ENCODE peak calls at places on chromosomes 1 and 21, in five cellular contexts. One of them, this sample, is unnamed.

GRCh38 chr1:7808253-7808844 is 24.3 kb downstream of the PER3 start:
- DNase-seq in A549: no peak
- DNase-seq in HepG2: peak
- DNase-seq in IMR-90: peak
- DNase-seq in K562: peak
- DNase-seq in this sample: no peak

GRCh38 chr1:184083016-184083415 is 31.5 kb downstream of the TSEN15 start:
- DNase-seq in A549: no peak
- DNase-seq in HepG2: no peak
- DNase-seq in IMR-90: no peak
- DNase-seq in K562: no peak
- DNase-seq in this sample: no peak

GRCh38 chr1:65955071-65955470 is 162.4 kb downstream of the PDE4B start:
- DNase-seq in A549: no peak
- DNase-seq in HepG2: no peak
- DNase-seq in IMR-90: no peak
- DNase-seq in K562: no peak
- DNase-seq in this sample: no peak

GRCh38 chr1:111140680-111140967 is 601 bp downstream of the CEPT1 start:
- DNase-seq in A549: peak
- DNase-seq in HepG2: peak
- DNase-seq in IMR-90: peak
- DNase-seq in K562: peak
- DNase-seq in this sample: no peak

GRCh38 chr1:192401832-192402231 is 85.0 kb downstream of the RGS21 start:
- DNase-seq in A549: no peak
- DNase-seq in HepG2: no peak
- DNase-seq in IMR-90: peak
- DNase-seq in K562: no peak
- DNase-seq in this sample: no peak

GRCh38 chr1:47755368-47755990 is 241.7 kb downstream of the TRABD2B start:
- DNase-seq in A549: peak
- DNase-seq in HepG2: peak
- DNase-seq in IMR-90: no peak
- DNase-seq in K562: peak
- DNase-seq in this sample: peak

GRCh38 chr1:201602413-201603265 is 63.7 kb downstream of the NAV1 start:
- DNase-seq in A549: peak
- DNase-seq in HepG2: no peak
- DNase-seq in IMR-90: peak
- DNase-seq in K562: peak
- DNase-seq in this sample: no peak

GRCh38 chr1:150486966-150487762 is at the start of gene TARS2:
- DNase-seq in A549: peak
- DNase-seq in HepG2: peak
- DNase-seq in IMR-90: peak
- DNase-seq in K562: peak
- DNase-seq in this sample: peak

GRCh38 chr1:227899820-227900449 is 47.8 kb downstream of the WNT9A start:
- DNase-seq in A549: no peak
- DNase-seq in HepG2: no peak
- DNase-seq in IMR-90: no peak
- DNase-seq in K562: no peak
- DNase-seq in this sample: no peak

DNA sequence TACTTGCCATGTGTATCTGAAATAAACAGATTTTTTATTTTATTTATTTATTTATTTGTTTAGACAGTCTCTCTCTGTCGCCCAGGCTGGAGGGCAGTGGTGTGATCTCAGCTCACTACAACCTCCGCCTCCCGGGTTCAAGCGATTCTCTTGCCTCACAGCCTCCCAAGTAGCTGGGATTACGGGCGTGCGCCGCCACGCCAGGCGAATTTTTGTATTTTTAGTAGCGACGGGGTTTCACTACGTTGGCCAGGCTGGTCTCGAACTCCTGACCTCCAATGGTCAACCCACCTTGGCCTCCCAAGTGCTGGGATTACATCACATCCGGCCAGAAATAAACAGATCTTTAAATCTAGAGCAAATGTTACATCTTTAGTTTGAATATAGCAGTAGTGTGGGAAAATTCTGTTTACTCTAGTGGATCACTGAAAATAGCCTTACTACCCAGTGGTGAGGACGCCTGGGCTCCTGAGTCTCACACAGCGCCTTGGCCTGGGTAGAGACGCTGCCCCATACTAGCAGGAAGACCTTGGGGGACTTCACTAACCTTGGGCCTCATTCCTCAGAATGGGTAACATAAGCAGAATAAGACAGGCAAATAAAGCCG is 709 bp downstream of the GART start:
- DNase-seq in A549: no peak
- DNase-seq in HepG2: peak
- DNase-seq in IMR-90: peak
- DNase-seq in K562: peak
- DNase-seq in this sample: no peak
- TF ChIP-seq MAFK in A549: no peak
- TF ChIP-seq MAFK in HepG2: no peak
- TF ChIP-seq MAFK in IMR-90: no peak
- TF ChIP-seq MAFK in K562: no peak
- TF ChIP-seq MAFK in this sample: no peak

DNA sequence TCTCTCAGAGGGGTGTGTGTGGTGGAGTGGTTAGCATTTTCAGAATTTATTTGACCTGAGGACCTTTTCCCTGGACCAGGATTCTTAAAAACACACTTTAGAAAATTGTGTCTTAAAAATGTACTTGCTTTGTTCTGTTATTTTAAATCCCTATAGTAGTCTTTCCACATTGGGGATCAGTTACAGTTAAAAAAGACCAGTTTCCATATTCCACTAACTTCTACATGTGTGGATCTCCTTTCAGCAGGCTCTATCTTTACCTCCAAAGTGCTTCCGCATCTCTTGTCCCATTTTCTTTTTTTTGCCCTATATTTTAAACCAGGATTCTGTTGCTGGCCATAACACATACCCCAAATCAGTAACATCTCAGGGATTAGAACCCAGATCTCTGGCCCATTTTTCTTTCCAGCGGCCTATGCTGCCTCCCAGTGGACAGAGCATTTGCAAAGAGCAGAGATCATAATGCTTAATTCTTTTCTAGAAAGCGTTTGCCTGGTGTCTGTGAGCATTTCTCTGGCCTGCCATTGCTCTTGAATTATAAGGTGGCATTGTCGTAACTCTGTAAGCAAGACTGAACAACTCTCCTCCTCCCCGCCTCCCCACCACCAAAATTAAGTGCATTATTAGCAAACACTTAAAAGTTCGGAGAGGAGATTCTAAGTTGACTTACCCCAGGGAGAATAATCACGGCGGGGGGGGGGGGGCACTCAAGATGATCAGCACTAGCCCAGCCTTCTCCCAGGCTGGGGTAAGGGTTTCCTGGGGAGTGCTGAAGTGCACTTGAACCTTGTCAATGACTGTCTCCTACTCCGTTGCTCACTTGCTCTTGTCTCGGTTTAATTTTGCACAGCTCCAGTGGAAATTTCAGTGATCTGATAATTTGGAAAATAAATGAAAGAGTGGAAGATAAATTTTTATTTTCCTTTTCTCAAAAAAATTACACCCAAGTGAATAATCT is 58.9 kb downstream of the PBX1 start:
- DNase-seq in A549: no peak
- DNase-seq in HepG2: peak
- DNase-seq in IMR-90: peak
- DNase-seq in K562: peak
- DNase-seq in this sample: peak
- TF ChIP-seq MAFK in A549: no peak
- TF ChIP-seq MAFK in HepG2: no peak
- TF ChIP-seq MAFK in IMR-90: no peak
- TF ChIP-seq MAFK in K562: no peak
- TF ChIP-seq MAFK in this sample: no peak

GRCh38 chr21:34166468-34166867 is 93.1 kb downstream of the MRPS6 start:
- DNase-seq in A549: no peak
- DNase-seq in HepG2: no peak
- DNase-seq in IMR-90: no peak
- DNase-seq in K562: peak
- DNase-seq in this sample: no peak
- TF ChIP-seq MAFK in A549: no peak
- TF ChIP-seq MAFK in HepG2: no peak
- TF ChIP-seq MAFK in IMR-90: no peak
- TF ChIP-seq MAFK in K562: no peak
- TF ChIP-seq MAFK in this sample: no peak

GRCh38 chr1:12739613-12740012 is 6.4 kb upstream of the CFAP107 start:
- DNase-seq in A549: no peak
- DNase-seq in HepG2: no peak
- DNase-seq in IMR-90: no peak
- DNase-seq in K562: no peak
- DNase-seq in this sample: no peak
- TF ChIP-seq MAFK in A549: no peak
- TF ChIP-seq MAFK in HepG2: no peak
- TF ChIP-seq MAFK in IMR-90: no peak
- TF ChIP-seq MAFK in K562: no peak
- TF ChIP-seq MAFK in this sample: no peak

GRCh38 chr1:3551290-3551678 is 60.0 kb downstream of the MEGF6 start:
- DNase-seq in A549: no peak
- DNase-seq in HepG2: no peak
- DNase-seq in IMR-90: no peak
- DNase-seq in K562: no peak
- DNase-seq in this sample: no peak

GRCh38 chr1:3547055-3548005 is 64.0 kb downstream of the MEGF6 start:
- DNase-seq in A549: no peak
- DNase-seq in HepG2: no peak
- DNase-seq in IMR-90: no peak
- DNase-seq in K562: no peak
- DNase-seq in this sample: no peak

GRCh38 chr1:3550511-3551289 is 60.6 kb downstream of the MEGF6 start:
- DNase-seq in A549: no peak
- DNase-seq in HepG2: no peak
- DNase-seq in IMR-90: no peak
- DNase-seq in K562: no peak
- DNase-seq in this sample: no peak

GRCh38 chr1:3548156-3548893 is 63.0 kb downstream of the MEGF6 start:
- DNase-seq in A549: no peak
- DNase-seq in HepG2: no peak
- DNase-seq in IMR-90: peak
- DNase-seq in K562: no peak
- DNase-seq in this sample: no peak

GRCh38 chr1:3548895-3549294 is 62.4 kb downstream of the MEGF6 start:
- DNase-seq in A549: no peak
- DNase-seq in HepG2: no peak
- DNase-seq in IMR-90: no peak
- DNase-seq in K562: no peak
- DNase-seq in this sample: no peak
- TF ChIP-seq MAFK in A549: no peak
- TF ChIP-seq MAFK in HepG2: no peak
- TF ChIP-seq MAFK in IMR-90: no peak
- TF ChIP-seq MAFK in K562: no peak
- TF ChIP-seq MAFK in this sample: no peak

GRCh38 chr1:89271616-89272015 is 1.0 kb downstream of the GBP5 start:
- DNase-seq in A549: no peak
- DNase-seq in HepG2: no peak
- DNase-seq in IMR-90: peak
- DNase-seq in K562: no peak
- DNase-seq in this sample: no peak
- TF ChIP-seq MAFK in A549: no peak
- TF ChIP-seq MAFK in HepG2: no peak
- TF ChIP-seq MAFK in IMR-90: no peak
- TF ChIP-seq MAFK in K562: no peak
- TF ChIP-seq MAFK in this sample: no peak

GRCh38 chr1:176033879-176034278 is 173.2 kb downstream of the COP1 start:
- DNase-seq in A549: no peak
- DNase-seq in HepG2: no peak
- DNase-seq in IMR-90: peak
- DNase-seq in K562: no peak
- DNase-seq in this sample: no peak
- TF ChIP-seq MAFK in A549: no peak
- TF ChIP-seq MAFK in HepG2: no peak
- TF ChIP-seq MAFK in IMR-90: no peak
- TF ChIP-seq MAFK in K562: no peak
- TF ChIP-seq MAFK in this sample: no peak